ENCODE peak calls at places on chromosomes 4 and X, in eight cellular contexts. One of them, this sample, is unnamed.

GRCh38 chrX:96615448-96615847 is 69.2 kb upstream of the DIAPH2 start:
- DNase-seq in mammary epithelial cell: no peak
- DNase-seq in endothelial cell of umbilical vein: no peak
- DNase-seq in H1: no peak
- DNase-seq in fibroblast of lung: no peak
- DNase-seq in hepatocyte: no peak
- DNase-seq in IMR-90: no peak
- DNase-seq in astrocyte: no peak
- DNase-seq in this sample: no peak

GRCh38 chr4:156103306-156103705 is 149.6 kb upstream of the CTSO start:
- DNase-seq in fibroblast of lung: peak; percentile 21
- DNase-seq in endothelial cell of umbilical vein: no peak
- DNase-seq in IMR-90: no peak
- DNase-seq in hepatocyte: no peak
- DNase-seq in mammary epithelial cell: no peak
- DNase-seq in astrocyte: peak; percentile 12
- DNase-seq in H1: no peak
- DNase-seq in this sample: no peak

GRCh38 chr4:687975-688694 is 816 bp downstream of the SLC49A3 start:
- DNase-seq in endothelial cell of umbilical vein: no peak
- DNase-seq in H1: no peak
- DNase-seq in hepatocyte: no peak
- DNase-seq in IMR-90: no peak
- DNase-seq in mammary epithelial cell: no peak
- DNase-seq in fibroblast of lung: no peak
- DNase-seq in astrocyte: no peak
- DNase-seq in this sample: no peak

GRCh38 chrX:69257504-69258127 is 92.4 kb upstream of the PJA1 start:
- DNase-seq in astrocyte: no peak
- DNase-seq in hepatocyte: no peak
- DNase-seq in H1: no peak
- DNase-seq in endothelial cell of umbilical vein: no peak
- DNase-seq in mammary epithelial cell: no peak
- DNase-seq in IMR-90: no peak
- DNase-seq in fibroblast of lung: no peak
- DNase-seq in this sample: no peak

GRCh38 chrX:49172280-49172780 is 632 bp downstream of the PLP2 start:
- DNase-seq in fibroblast of lung: peak; percentile 42
- DNase-seq in mammary epithelial cell: peak; percentile 85
- DNase-seq in H1: no peak
- DNase-seq in astrocyte: peak; percentile 10
- DNase-seq in hepatocyte: peak; percentile 69
- DNase-seq in IMR-90: peak; percentile 20
- DNase-seq in endothelial cell of umbilical vein: peak; percentile 21
- DNase-seq in this sample: no peak

GRCh38 chr4:81473086-81473396 is 1.3 kb upstream of the RASGEF1B start:
- DNase-seq in astrocyte: no peak
- DNase-seq in IMR-90: no peak
- DNase-seq in H1: no peak
- DNase-seq in fibroblast of lung: no peak
- DNase-seq in endothelial cell of umbilical vein: no peak
- DNase-seq in mammary epithelial cell: no peak
- DNase-seq in hepatocyte: no peak
- DNase-seq in this sample: no peak

GRCh38 chrX:7941390-7942042 is 14.3 kb upstream of the PNPLA4 start:
- DNase-seq in hepatocyte: peak; percentile 17
- DNase-seq in endothelial cell of umbilical vein: peak; percentile 14
- DNase-seq in IMR-90: peak; percentile 7
- DNase-seq in mammary epithelial cell: peak; percentile 9
- DNase-seq in fibroblast of lung: peak; percentile 12
- DNase-seq in astrocyte: no peak
- DNase-seq in H1: no peak
- DNase-seq in this sample: peak; percentile 13

GRCh38 chr4:26094076-26094475 is 180.1 kb downstream of the SMIM20 start:
- DNase-seq in mammary epithelial cell: no peak
- DNase-seq in hepatocyte: no peak
- DNase-seq in IMR-90: peak; percentile 80
- DNase-seq in H1: no peak
- DNase-seq in fibroblast of lung: no peak
- DNase-seq in endothelial cell of umbilical vein: no peak
- DNase-seq in astrocyte: no peak
- DNase-seq in this sample: no peak

DNA sequence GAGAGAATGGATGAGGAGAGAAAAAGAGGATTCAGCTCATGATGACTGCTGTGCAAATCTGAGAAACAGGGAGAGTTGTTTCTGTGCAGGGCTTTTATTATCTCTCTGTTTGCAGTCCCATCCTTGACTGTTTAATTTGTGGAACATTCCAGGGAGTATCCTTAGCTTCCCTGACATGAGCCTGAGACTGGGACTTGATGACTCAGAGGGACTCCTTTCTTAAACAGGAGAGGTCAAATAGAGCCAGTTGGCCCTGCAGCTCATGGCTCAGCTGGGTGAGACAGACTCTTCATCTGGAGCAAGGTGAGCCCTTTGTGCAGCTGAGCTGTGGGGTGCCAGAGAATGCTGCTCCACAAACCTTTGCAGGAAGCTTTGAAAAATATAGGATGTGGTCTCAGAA is 14.3 kb downstream of the ARHGAP24 start:
- DNase-seq in endothelial cell of umbilical vein: no peak
- DNase-seq in mammary epithelial cell: no peak
- DNase-seq in H1: no peak
- DNase-seq in astrocyte: peak; percentile 36
- DNase-seq in fibroblast of lung: peak; percentile 53
- DNase-seq in hepatocyte: peak; percentile 26
- DNase-seq in IMR-90: peak; percentile 8
- DNase-seq in this sample: peak; percentile 16
- H4K20me1 ChIP-seq in endothelial cell of umbilical vein: no peaks in the 10 kb centered on the region
- H4K20me1 ChIP-seq in mammary epithelial cell: no peaks in the 10 kb centered on the region
- H4K20me1 ChIP-seq in H1: no peaks in the 10 kb centered on the region
- H4K20me1 ChIP-seq in astrocyte: no peaks in the 10 kb centered on the region
- H4K20me1 ChIP-seq in fibroblast of lung: no peaks in the 10 kb centered on the region
- H4K20me1 ChIP-seq in hepatocyte: no peaks in the 10 kb centered on the region
- H4K20me1 ChIP-seq in IMR-90: no peaks in the 10 kb centered on the region
- H4K20me1 ChIP-seq in this sample: no peaks in the 10 kb centered on the region

GRCh38 chrX:41475166-41475565 is 28.0 kb downstream of the NYX start:
- DNase-seq in mammary epithelial cell: no peak
- DNase-seq in astrocyte: no peak
- DNase-seq in H1: no peak
- DNase-seq in hepatocyte: no peak
- DNase-seq in IMR-90: no peak
- DNase-seq in endothelial cell of umbilical vein: no peak
- DNase-seq in fibroblast of lung: no peak
- DNase-seq in this sample: peak; percentile 91
- H3K4me2 ChIP-seq in mammary epithelial cell: no peak overlapping the region
- H3K4me2 ChIP-seq in astrocyte: no peak overlapping the region
- H3K4me2 ChIP-seq in H1: peak overlapping the region; percentile 67
- H3K4me2 ChIP-seq in hepatocyte: no peak overlapping the region
- H3K4me2 ChIP-seq in IMR-90: no peak overlapping the region
- H3K4me2 ChIP-seq in endothelial cell of umbilical vein: no peak overlapping the region
- H3K4me2 ChIP-seq in fibroblast of lung: no peak overlapping the region
- H3K4me2 ChIP-seq in this sample: peak overlapping the region; percentile 37

GRCh38 chrX:151675121-151675746 is 20.0 kb upstream of the PRRG3 start:
- DNase-seq in endothelial cell of umbilical vein: no peak
- DNase-seq in hepatocyte: no peak
- DNase-seq in IMR-90: no peak
- DNase-seq in mammary epithelial cell: no peak
- DNase-seq in H1: no peak
- DNase-seq in astrocyte: no peak
- DNase-seq in fibroblast of lung: no peak
- DNase-seq in this sample: no peak
- H3K9me3 ChIP-seq in endothelial cell of umbilical vein: no peaks in the 10 kb centered on the region
- H3K9me3 ChIP-seq in hepatocyte: no peaks in the 10 kb centered on the region
- H3K9me3 ChIP-seq in IMR-90: peaks cover 11% of the 10 kb centered on the region
- H3K9me3 ChIP-seq in mammary epithelial cell: peaks cover 4% of the 10 kb centered on the region
- H3K9me3 ChIP-seq in H1: no peaks in the 10 kb centered on the region
- H3K9me3 ChIP-seq in astrocyte: no peaks in the 10 kb centered on the region
- H3K9me3 ChIP-seq in fibroblast of lung: no peaks in the 10 kb centered on the region
- H3K9me3 ChIP-seq in this sample: no peaks in the 10 kb centered on the region

GRCh38 chrX:53716328-53717088 is 30.0 kb upstream of the HUWE1 start:
- DNase-seq in mammary epithelial cell: peak; percentile 54
- DNase-seq in endothelial cell of umbilical vein: peak; percentile 1
- DNase-seq in IMR-90: peak; percentile 48
- DNase-seq in fibroblast of lung: peak; percentile 65
- DNase-seq in H1: no peak
- DNase-seq in hepatocyte: no peak
- DNase-seq in astrocyte: peak; percentile 55
- DNase-seq in this sample: no peak

GRCh38 chrX:53713987-53714579 is 27.6 kb upstream of the HUWE1 start:
- DNase-seq in fibroblast of lung: no peak
- DNase-seq in IMR-90: peak; percentile 4
- DNase-seq in mammary epithelial cell: peak; percentile 24
- DNase-seq in H1: no peak
- DNase-seq in hepatocyte: no peak
- DNase-seq in endothelial cell of umbilical vein: no peak
- DNase-seq in astrocyte: no peak
- DNase-seq in this sample: no peak

GRCh38 chrX:53717205-53717604 is 30.7 kb upstream of the HUWE1 start:
- DNase-seq in fibroblast of lung: no peak
- DNase-seq in hepatocyte: no peak
- DNase-seq in astrocyte: no peak
- DNase-seq in IMR-90: no peak
- DNase-seq in H1: no peak
- DNase-seq in mammary epithelial cell: no peak
- DNase-seq in endothelial cell of umbilical vein: no peak
- DNase-seq in this sample: no peak

GRCh38 chrX:53715336-53715924 is 28.9 kb upstream of the HUWE1 start:
- DNase-seq in endothelial cell of umbilical vein: no peak
- DNase-seq in hepatocyte: no peak
- DNase-seq in astrocyte: no peak
- DNase-seq in IMR-90: no peak
- DNase-seq in fibroblast of lung: peak; percentile 21
- DNase-seq in mammary epithelial cell: no peak
- DNase-seq in H1: no peak
- DNase-seq in this sample: no peak

GRCh38 chrX:53714580-53715335 is 28.2 kb upstream of the HUWE1 start:
- DNase-seq in hepatocyte: no peak
- DNase-seq in fibroblast of lung: peak; percentile 64
- DNase-seq in H1: no peak
- DNase-seq in IMR-90: peak; percentile 57
- DNase-seq in endothelial cell of umbilical vein: peak; percentile 8
- DNase-seq in astrocyte: peak; percentile 54
- DNase-seq in mammary epithelial cell: peak; percentile 69
- DNase-seq in this sample: no peak
- H4K20me1 ChIP-seq in hepatocyte: no peaks in the 10 kb centered on the region
- H4K20me1 ChIP-seq in fibroblast of lung: no peaks in the 10 kb centered on the region
- H4K20me1 ChIP-seq in H1: no peaks in the 10 kb centered on the region
- H4K20me1 ChIP-seq in IMR-90: no peaks in the 10 kb centered on the region
- H4K20me1 ChIP-seq in endothelial cell of umbilical vein: no peaks in the 10 kb centered on the region
- H4K20me1 ChIP-seq in astrocyte: no peaks in the 10 kb centered on the region
- H4K20me1 ChIP-seq in mammary epithelial cell: no peaks in the 10 kb centered on the region
- H4K20me1 ChIP-seq in this sample: no peaks in the 10 kb centered on the region